ENCODE peak calls at places on chromosomes 11 and 22, in six cellular contexts. U, Y, F, S, G and Q are unnamed samples.

GRCh38 chr11:9053631-9054030 is 37.8 kb downstream of the SCUBE2 start:
- DNase-seq in U (no peak), Y (no peak), F (no peak), S (no peak), G (no peak), Q (no peak)

GRCh38 chr22:27756212-27756660 is 45.3 kb downstream of the MN1 start:
- DNase-seq in U (no peak), Y (peak), F (no peak), S (no peak), G (no peak), Q (no peak)

GRCh38 chr11:59801981-59802638 is 8.5 kb downstream of the MRPL16 start:
- DNase-seq in U (peak), Y (no peak), F (no peak), S (no peak), G (no peak), Q (no peak)

GRCh38 chr11:67528376-67528775 is 5.1 kb upstream of the CABP2 start:
- DNase-seq in U (no peak), Y (no peak), F (no peak), S (no peak), G (no peak), Q (no peak)

GRCh38 chr11:125569913-125570621 is 790 bp downstream of the EI24 start:
- DNase-seq in U (peak), Y (no peak), F (no peak), S (no peak), G (peak), Q (no peak)

GRCh38 chr22:50269573-50270301 is 443 bp downstream of the MAPK11 start:
- DNase-seq in U (peak), Y (no peak), F (no peak), S (no peak), G (no peak), Q (no peak)

GRCh38 chr11:15711311-15711710 is 596.6 kb downstream of the INSC start:
- DNase-seq in U (no peak), Y (no peak), F (no peak), S (no peak), G (no peak), Q (no peak)

GRCh38 chr11:64535811-64536210 is 55.2 kb upstream of the SLC22A12 start:
- DNase-seq in U (no peak), Y (peak), F (no peak), S (no peak), G (no peak), Q (no peak)

GRCh38 chr11:82731691-82732277 is 1.9 kb downstream of the FAM181B start:
- DNase-seq in U (no peak), Y (no peak), F (no peak), S (no peak), G (no peak), Q (no peak)

GRCh38 chr11:77126861-77127673 is 979 bp upstream of the MYO7A start:
- DNase-seq in U (peak), Y (peak), F (peak), S (peak), G (peak), Q (peak)

GRCh38 chr11:18757742-18758294 is 31.8 kb upstream of the IGSF22 start:
- DNase-seq in U (no peak), Y (no peak), F (no peak), S (no peak), G (no peak), Q (no peak)

GRCh38 chr11:58497951-58498350 is 10.0 kb downstream of the OR5B21 start:
- DNase-seq in U (no peak), Y (no peak), F (no peak), S (no peak), G (no peak), Q (no peak)

GRCh38 chr11:77968337-77968736 is 26.1 kb downstream of the INTS4 start:
- DNase-seq in U (no peak), Y (no peak), F (no peak), S (no peak), G (no peak), Q (no peak)

GRCh38 chr11:126257764-126258163 is 10.9 kb downstream of the SRPRA start:
- DNase-seq in U (no peak), Y (no peak), F (no peak), S (no peak), G (no peak), Q (no peak)

GRCh38 chr11:22809893-22810292 is 19.7 kb downstream of the SVIP start:
- DNase-seq in U (no peak), Y (no peak), F (no peak), S (no peak), G (no peak), Q (no peak)

GRCh38 chr11:44028401-44028800 is 19.4 kb upstream of the ACCSL start:
- DNase-seq in U (no peak), Y (no peak), F (no peak), S (no peak), G (no peak), Q (no peak)

GRCh38 chr11:10379871-10380568 is 75.0 kb upstream of the AMPD3 start:
- DNase-seq in U (no peak), Y (no peak), F (no peak), S (no peak), G (no peak), Q (no peak)

GRCh38 chr11:78350646-78351165 is 66.9 kb downstream of the GAB2 start:
- DNase-seq in U (peak), Y (no peak), F (no peak), S (no peak), G (no peak), Q (no peak)

GRCh38 chr22:25447067-25447688 is 117.3 kb upstream of the GRK3 start:
- DNase-seq in U (no peak), Y (no peak), F (no peak), S (no peak), G (no peak), Q (no peak)

GRCh38 chr22:28894793-28895192 is 11.4 kb downstream of the ZNRF3 start:
- DNase-seq in U (no peak), Y (no peak), F (no peak), S (no peak), G (no peak), Q (no peak)

GRCh38 chr22:31754813-31755212 is 994 bp downstream of the DEPDC5 start:
- DNase-seq in U (no peak), Y (no peak), F (no peak), S (no peak), G (no peak), Q (no peak)

GRCh38 chr22:31750365-31751284 is 693 bp upstream of the PRR14L start:
- DNase-seq in U (no peak), Y (no peak), F (no peak), S (no peak), G (no peak), Q (no peak)

GRCh38 chr22:31752096-31752847 is 1.5 kb upstream of the DEPDC5 start:
- DNase-seq in U (no peak), Y (no peak), F (no peak), S (no peak), G (no peak), Q (no peak)

GRCh38 chr22:31753634-31754471 is at the start of gene DEPDC5:
- DNase-seq in U (peak), Y (peak), F (peak), S (peak), G (peak), Q (peak)

GRCh38 chr22:31753005-31753633 is 700 bp upstream of the DEPDC5 start:
- DNase-seq in U (no peak), Y (peak), F (peak), S (no peak), G (peak), Q (peak)
- H3K27ac ChIP-seq in U (peak), Y (peak), F (peak), S (peak), G (peak), Q (peak)

DNA sequence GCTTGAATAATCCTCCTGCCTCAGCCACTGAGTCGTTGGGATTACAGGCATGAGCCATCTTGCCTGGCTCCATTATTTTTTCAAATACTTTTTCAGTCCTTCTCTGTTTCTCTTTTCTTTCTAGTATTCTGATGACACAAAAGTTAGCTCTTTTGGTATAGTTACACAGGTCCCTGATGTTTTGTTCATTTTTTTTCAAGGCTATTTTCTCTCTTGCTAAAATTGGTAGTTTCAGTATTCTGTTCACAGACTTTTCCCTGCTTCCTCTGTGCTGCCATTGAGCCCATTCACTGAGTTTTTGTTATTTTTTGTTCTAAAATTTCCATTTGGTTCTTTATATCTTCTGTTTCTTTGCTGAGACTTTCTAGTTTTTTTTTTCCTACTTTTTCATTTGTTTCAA is 166.5 kb downstream of the UVRAG start:
- DNase-seq in U (no peak), Y (no peak), F (no peak), S (no peak), G (no peak), Q (no peak)
- H3K4me3 ChIP-seq in U (no peak), Y (no peak), F (no peak), S (no peak), G (no peak), Q (no peak)

GRCh38 chr22:22139364-22139763 is 105.2 kb upstream of the VPREB1 start:
- DNase-seq in U (no peak), Y (no peak), F (no peak), S (no peak), G (no peak), Q (no peak)

GRCh38 chr22:22144858-22145257 is 99.7 kb upstream of the VPREB1 start:
- DNase-seq in U (no peak), Y (no peak), F (no peak), S (no peak), G (no peak), Q (no peak)

GRCh38 chr22:22141771-22142591 is 102.6 kb upstream of the VPREB1 start:
- DNase-seq in U (no peak), Y (no peak), F (no peak), S (no peak), G (no peak), Q (no peak)

GRCh38 chr22:22141031-22141430 is 103.6 kb upstream of the VPREB1 start:
- DNase-seq in U (no peak), Y (no peak), F (no peak), S (no peak), G (no peak), Q (no peak)

GRCh38 chr22:22143448-22143847 is 101.1 kb upstream of the VPREB1 start:
- DNase-seq in U (no peak), Y (no peak), F (no peak), S (no peak), G (no peak), Q (no peak)
- H3K27ac ChIP-seq in U (no peak), Y (no peak), F (no peak), S (no peak), G (no peak), Q (no peak)

GRCh38 chr11:62933775-62934495 is 12.8 kb upstream of the CHRM1 start:
- DNase-seq in U (no peak), Y (no peak), F (no peak), S (no peak), G (no peak), Q (no peak)
- H3K4me3 ChIP-seq in U (no peak), Y (no peak), F (no peak), S (no peak), G (no peak), Q (no peak)

GRCh38 chr11:46353706-46354105 is 6.4 kb downstream of the DGKZ start:
- DNase-seq in U (peak), Y (no peak), F (no peak), S (no peak), G (no peak), Q (no peak)
- H3K27ac ChIP-seq in U (peak), Y (no peak), F (peak), S (peak), G (no peak), Q (no peak)

GRCh38 chr11:2271327-2272240 is 1.2 kb upstream of the ASCL2 start:
- DNase-seq in U (no peak), Y (no peak), F (peak), S (no peak), G (no peak), Q (peak)

GRCh38 chr11:2269601-2270321 is 627 bp downstream of the ASCL2 start:
- DNase-seq in U (peak), Y (peak), F (peak), S (no peak), G (no peak), Q (peak)

GRCh38 chr11:2270322-2271076 is at the start of gene ASCL2:
- DNase-seq in U (no peak), Y (no peak), F (peak), S (no peak), G (no peak), Q (peak)

GRCh38 chr11:2272241-2272945 is 2.0 kb upstream of the ASCL2 start:
- DNase-seq in U (no peak), Y (no peak), F (peak), S (no peak), G (no peak), Q (peak)

DNA sequence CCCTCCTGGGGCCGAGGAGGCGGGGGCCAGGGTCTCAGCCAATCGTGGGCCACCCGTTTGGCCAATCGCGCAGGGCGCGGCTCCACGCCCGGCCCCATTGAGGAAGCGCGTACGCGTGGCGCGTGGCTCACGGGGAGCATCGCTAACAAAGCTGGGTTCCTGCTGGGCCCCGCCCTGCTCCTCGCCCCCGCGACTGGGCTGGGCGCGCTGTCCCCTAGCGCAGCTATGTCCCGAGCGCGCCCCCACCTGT is 614 bp upstream of the ASCL2 start:
- DNase-seq in U (no peak), Y (peak), F (peak), S (peak), G (peak), Q (peak)
- H3K4me3 ChIP-seq in U (no peak), Y (peak), F (no peak), S (peak), G (peak), Q (peak)

DNA sequence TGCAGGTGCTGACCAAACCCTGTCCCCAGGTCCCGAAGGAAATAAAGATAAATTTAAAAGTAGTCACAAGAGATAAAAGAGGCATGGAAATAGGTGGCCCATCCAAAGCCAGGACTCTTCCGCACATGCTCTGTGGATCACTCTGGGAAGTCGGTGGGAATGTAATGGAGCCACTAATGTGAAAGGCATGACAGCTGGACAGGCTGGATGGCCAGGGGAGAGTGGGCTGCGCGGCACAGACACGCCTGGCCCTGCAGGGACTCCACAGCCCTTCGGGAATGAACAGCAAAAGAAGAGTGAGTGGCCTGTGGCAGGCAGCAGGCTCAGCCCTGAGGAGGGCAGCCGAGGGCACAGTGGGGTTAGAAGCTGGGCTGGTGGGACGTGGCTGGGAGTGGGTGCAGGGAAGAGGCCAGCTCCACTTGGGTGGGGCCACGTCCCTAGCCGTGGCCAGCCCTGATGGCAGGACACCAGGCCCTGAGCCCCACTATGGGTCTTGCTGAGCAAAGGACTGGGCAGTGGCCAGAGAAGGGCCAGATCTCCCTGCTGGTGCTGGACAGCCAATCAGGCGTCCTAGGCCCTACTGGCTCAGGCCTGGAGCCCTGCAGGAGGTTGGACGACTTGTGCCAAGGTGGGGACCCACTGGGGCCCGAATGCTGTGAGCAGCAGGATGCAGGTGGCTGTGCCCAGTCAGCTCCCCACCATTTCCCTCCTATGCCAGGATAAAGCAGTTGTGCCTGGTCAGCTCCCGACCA is 31.3 kb upstream of the GNB1L start:
- DNase-seq in U (no peak), Y (peak), F (peak), S (no peak), G (peak), Q (no peak)
- H3K27ac ChIP-seq in U (peak), Y (peak), F (no peak), S (peak), G (no peak), Q (peak)

GRCh38 chr11:111439905-111440304 is 60.8 kb upstream of the POU2AF1 start:
- DNase-seq in U (no peak), Y (no peak), F (no peak), S (no peak), G (no peak), Q (no peak)
- H3K4me3 ChIP-seq in U (no peak), Y (no peak), F (no peak), S (no peak), G (no peak), Q (no peak)

DNA sequence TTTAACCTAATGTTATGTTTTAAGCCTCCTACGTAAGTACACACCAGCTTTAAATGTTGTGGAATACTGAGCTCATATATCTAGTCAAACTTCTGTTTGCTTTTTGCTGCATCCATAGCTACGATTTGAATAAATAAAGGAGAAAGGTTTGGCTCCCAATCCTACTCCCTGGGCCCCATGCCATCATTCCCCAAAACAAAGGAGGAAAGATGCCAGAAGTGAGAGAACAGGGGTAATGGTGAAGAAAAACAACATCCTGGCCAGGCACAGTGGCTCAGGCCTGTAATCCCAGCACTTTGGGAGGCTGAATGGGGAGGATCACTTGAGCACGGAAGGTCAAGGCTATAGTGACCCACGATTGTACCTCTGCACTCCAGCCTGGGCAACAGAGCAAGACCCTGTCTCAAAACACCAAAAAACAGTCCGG is 26.5 kb downstream of the SCGB1A1 start:
- DNase-seq in U (no peak), Y (no peak), F (no peak), S (no peak), G (no peak), Q (no peak)
- H3K27ac ChIP-seq in U (no peak), Y (peak), F (peak), S (no peak), G (peak), Q (peak)

GRCh38 chr11:27599217-27599616 is 92.6 kb upstream of the LIN7C start:
- DNase-seq in U (no peak), Y (no peak), F (no peak), S (no peak), G (no peak), Q (no peak)
- H3K4me3 ChIP-seq in U (no peak), Y (no peak), F (no peak), S (no peak), G (no peak), Q (no peak)